ENCODE peak calls at places on chromosome 4, in eight cellular contexts. S, C, B, H, L, F, R and P are unnamed samples.
A peak's percentile ranks its signal among the peaks of the same experiment; 100 is the strongest.

GRCh38 chr4:28536124-28536523 is 1675.5 kb downstream of the STIM2 start:
- DNase-seq in R (no peak), F (no peak), S (no peak), L (no peak), B (no peak), C (no peak), H (no peak), P (no peak)

GRCh38 chr4:158484173-158484885 is 37.4 kb upstream of the RXFP1 start:
- DNase-seq in R (no peak), L (peak; percentile 89), C (no peak), H (no peak), S (no peak), B (no peak), F (no peak), P (no peak)

GRCh38 chr4:75830906-75831305 is 71.3 kb downstream of the PPEF2 start:
- DNase-seq in H (no peak), C (no peak), B (no peak), L (no peak), S (no peak), F (no peak), R (no peak), P (no peak)

GRCh38 chr4:26819026-26819425 is 41.6 kb upstream of the STIM2 start:
- DNase-seq in H (no peak), C (no peak), F (no peak), R (no peak), S (no peak), L (no peak), B (no peak), P (no peak)

GRCh38 chr4:169341490-169341889 is 70.7 kb upstream of the SH3RF1 start:
- DNase-seq in L (peak; percentile 24), F (no peak), B (peak; percentile 69), S (no peak), C (no peak), H (peak; percentile 81), R (no peak), P (no peak)

GRCh38 chr4:119626943-119627266 is 1.7 kb downstream of the PDE5A start:
- DNase-seq in H (no peak), B (no peak), F (no peak), R (no peak), L (no peak), S (no peak), C (no peak), P (no peak)

GRCh38 chr4:88982757-88983156 is 74.2 kb downstream of the FAM13A start:
- DNase-seq in H (no peak), C (no peak), R (no peak), F (no peak), B (no peak), L (no peak), S (no peak), P (no peak)

GRCh38 chr4:182917182-182918043 is at the start of gene DCTD:
- DNase-seq in F (peak; percentile 82), R (peak; percentile 94), C (peak; percentile 84), B (peak; percentile 75), H (no peak), S (peak; percentile 65), L (peak; percentile 55), P (no peak)

GRCh38 chr4:8270912-8271815 is 1.6 kb downstream of the HTRA3 start:
- DNase-seq in R (no peak), L (no peak), B (no peak), S (no peak), C (no peak), F (no peak), H (no peak), P (no peak)

GRCh38 chr4:147034372-147034771 is 88.7 kb upstream of the TTC29 start:
- DNase-seq in H (no peak), R (no peak), S (no peak), B (no peak), F (no peak), C (no peak), L (no peak), P (no peak)

GRCh38 chr4:140049924-140050681 is 103.9 kb downstream of the MAML3 start:
- DNase-seq in F (no peak), B (no peak), S (no peak), C (no peak), L (no peak), R (no peak), H (no peak), P (no peak)

GRCh38 chr4:105605493-105605892 is 53.1 kb downstream of the ARHGEF38 start:
- DNase-seq in S (no peak), F (no peak), R (no peak), B (no peak), C (no peak), H (no peak), L (peak; percentile 51), P (no peak)

GRCh38 chr4:183823394-183823793 is 81.7 kb upstream of the STOX2 start:
- DNase-seq in B (no peak), C (peak; percentile 36), H (no peak), S (no peak), F (no peak), L (peak; percentile 76), R (no peak), P (no peak)

GRCh38 chr4:26583538-26583864 is 383 bp upstream of the TBC1D19 start:
- DNase-seq in H (no peak), C (no peak), L (no peak), R (no peak), F (no peak), B (no peak), S (no peak), P (no peak)

GRCh38 chr4:75844151-75844662 is 58.0 kb downstream of the PPEF2 start:
- DNase-seq in R (no peak), F (no peak), L (peak; percentile 58), S (peak; percentile 76), H (peak; percentile 88), B (no peak), C (no peak), P (no peak)

GRCh38 chr4:84492737-84493091 is 6.4 kb downstream of the NKX6-1 start:
- DNase-seq in H (no peak), C (no peak), F (no peak), B (no peak), S (no peak), L (no peak), R (no peak), P (no peak)

GRCh38 chr4:148787831-148788477 is 345.7 kb upstream of the NR3C2 start:
- DNase-seq in F (no peak), B (no peak), L (peak; percentile 68), C (no peak), R (no peak), H (no peak), S (no peak), P (no peak)

GRCh38 chr4:4398430-4398829 is 11.5 kb downstream of the NSG1 start:
- DNase-seq in S (no peak), C (no peak), B (no peak), L (no peak), F (no peak), H (no peak), R (no peak), P (no peak)

GRCh38 chr4:128854433-128854832 is 44.9 kb downstream of the JADE1 start:
- DNase-seq in H (no peak), L (no peak), B (no peak), C (no peak), R (no peak), F (no peak), S (no peak), P (no peak)

GRCh38 chr4:472881-473574 is 25.9 kb downstream of the ZNF721 start:
- DNase-seq in H (no peak), C (no peak), F (no peak), R (no peak), S (no peak), B (no peak), L (peak; percentile 11), P (no peak)

GRCh38 chr4:38077791-38078489 is 117.7 kb downstream of the PTTG2 start:
- DNase-seq in B (no peak), F (no peak), C (no peak), S (peak; percentile 93), L (no peak), H (no peak), R (no peak), P (no peak)

GRCh38 chr4:33013280-33013679 is 2293.1 kb downstream of the PCDH7 start:
- DNase-seq in F (no peak), C (no peak), S (no peak), L (no peak), H (no peak), R (no peak), B (no peak), P (no peak)

DNA sequence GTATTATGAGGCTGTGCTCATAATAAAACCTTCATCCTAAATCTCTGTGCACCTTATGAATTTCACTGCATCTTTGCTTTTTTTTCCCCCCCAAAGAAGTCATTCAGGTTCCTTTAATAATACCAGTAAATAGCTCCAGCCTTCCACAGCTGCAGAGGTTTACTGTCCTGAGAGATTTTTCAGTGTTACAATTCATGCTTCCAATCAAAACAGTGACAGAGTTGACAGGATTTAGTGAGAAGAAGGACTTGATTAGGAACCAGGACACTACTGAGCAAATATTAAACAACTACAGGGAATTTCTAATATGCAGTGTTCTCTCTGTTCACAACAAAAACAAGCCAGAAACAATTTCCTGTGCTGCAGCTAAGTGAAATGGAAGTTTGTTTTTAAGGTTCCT is 149.1 kb downstream of the RASL11B start:
- DNase-seq in R (no peak), B (no peak), S (no peak), L (no peak), F (no peak), H (no peak), C (no peak), P (no peak)
- H3K27ac ChIP-seq in R (no peak overlapping the region), B (peak overlapping the region; percentile 64), S (no peak overlapping the region), L (no peak overlapping the region), F (no peak overlapping the region), H (no peak overlapping the region), C (peak overlapping the region; percentile 78), P (no peak overlapping the region)

GRCh38 chr4:115871596-115871995 is 758.2 kb upstream of the NDST4 start:
- DNase-seq in B (no peak), S (no peak), C (no peak), R (no peak), F (no peak), H (no peak), L (no peak), P (no peak)

DNA sequence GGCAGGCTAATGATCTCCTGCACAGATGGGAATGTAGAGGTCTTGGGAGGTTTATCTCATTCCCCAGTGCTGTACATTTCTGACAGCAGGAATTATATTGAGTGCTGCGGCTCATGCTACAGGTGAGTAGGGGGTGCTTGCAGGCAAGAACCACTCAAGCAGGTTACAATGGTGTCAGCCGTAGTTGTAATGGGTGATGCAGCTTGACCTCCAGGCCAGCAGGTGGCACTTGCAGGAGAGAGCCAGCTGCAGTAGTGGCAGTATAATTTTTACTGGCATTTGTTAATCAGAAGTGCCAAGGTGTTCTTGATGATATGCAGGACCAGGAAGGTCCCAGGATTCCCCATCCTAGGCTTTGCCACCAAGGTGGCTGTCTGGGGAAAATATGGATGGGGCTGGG is 759.6 kb upstream of the NDST4 start:
- DNase-seq in R (no peak), C (no peak), B (no peak), F (no peak), H (no peak), S (no peak), L (no peak), P (no peak)
- TF ChIP-seq CTCF in R (no peak), C (no peak), B (no peak), F (no peak), H (no peak), S (no peak), L (peak; percentile 12), P (no peak)

GRCh38 chr4:164772076-164772475 is 18.1 kb downstream of the SMIM31 start:
- DNase-seq in H (no peak), B (no peak), L (no peak), F (no peak), R (no peak), C (no peak), S (no peak), P (no peak)
- H3K27ac ChIP-seq in H (no peak overlapping the region), B (no peak overlapping the region), L (no peak overlapping the region), F (no peak overlapping the region), R (no peak overlapping the region), C (no peak overlapping the region), S (no peak overlapping the region), P (no peak overlapping the region)

GRCh38 chr4:36020351-36020750 is 224.0 kb downstream of the ARAP2 start:
- DNase-seq in F (no peak), R (no peak), L (no peak), B (no peak), C (no peak), S (no peak), H (no peak), P (no peak)
- TF ChIP-seq CTCF in F (no peak), R (no peak), L (no peak), B (no peak), C (no peak), S (no peak), H (no peak), P (no peak)